ENCODE peak calls at places on chromosomes 12 and 14, in ten cellular contexts. One of them, this sample, is unnamed.

GRCh38 chr12:130146532-130146931 is 15.7 kb upstream of the FZD10 start:
- DNase-seq in suprapubic skin: no peak
- DNase-seq in AG04450: no peak
- DNase-seq in transverse colon: no peak
- DNase-seq in WERI-Rb-1: no peak
- DNase-seq in cardiac muscle cell: no peak
- DNase-seq in heart left ventricle: no peak
- DNase-seq in IMR-90: no peak
- DNase-seq in fibroblast of lung: no peak
- DNase-seq in sigmoid colon: no peak
- DNase-seq in this sample: no peak

GRCh38 chr12:65308001-65308400 is 29.5 kb downstream of the MSRB3 start:
- DNase-seq in suprapubic skin: no peak
- DNase-seq in AG04450: no peak
- DNase-seq in transverse colon: no peak
- DNase-seq in WERI-Rb-1: no peak
- DNase-seq in cardiac muscle cell: peak; percentile 9
- DNase-seq in heart left ventricle: no peak
- DNase-seq in IMR-90: peak; percentile 37
- DNase-seq in fibroblast of lung: no peak
- DNase-seq in sigmoid colon: no peak
- DNase-seq in this sample: no peak

GRCh38 chr12:20376984-20377383 is 8.6 kb downstream of the PDE3A start:
- DNase-seq in suprapubic skin: no peak
- DNase-seq in AG04450: no peak
- DNase-seq in transverse colon: no peak
- DNase-seq in WERI-Rb-1: no peak
- DNase-seq in cardiac muscle cell: peak; percentile 51
- DNase-seq in heart left ventricle: no peak
- DNase-seq in IMR-90: peak; percentile 30
- DNase-seq in fibroblast of lung: peak; percentile 37
- DNase-seq in sigmoid colon: no peak
- DNase-seq in this sample: no peak

GRCh38 chr12:39755475-39755874 is 135.9 kb upstream of the ABCD2 start:
- DNase-seq in suprapubic skin: no peak
- DNase-seq in AG04450: no peak
- DNase-seq in transverse colon: no peak
- DNase-seq in WERI-Rb-1: no peak
- DNase-seq in cardiac muscle cell: no peak
- DNase-seq in heart left ventricle: no peak
- DNase-seq in IMR-90: no peak
- DNase-seq in fibroblast of lung: no peak
- DNase-seq in sigmoid colon: no peak
- DNase-seq in this sample: no peak

GRCh38 chr12:29447285-29447975 is 50.1 kb downstream of the OVCH1 start:
- DNase-seq in suprapubic skin: no peak
- DNase-seq in AG04450: no peak
- DNase-seq in transverse colon: no peak
- DNase-seq in WERI-Rb-1: no peak
- DNase-seq in cardiac muscle cell: no peak
- DNase-seq in heart left ventricle: no peak
- DNase-seq in IMR-90: no peak
- DNase-seq in fibroblast of lung: no peak
- DNase-seq in sigmoid colon: no peak
- DNase-seq in this sample: no peak

GRCh38 chr12:98743362-98743953 is 98.4 kb downstream of the APAF1 start:
- DNase-seq in suprapubic skin: no peak
- DNase-seq in AG04450: no peak
- DNase-seq in transverse colon: no peak
- DNase-seq in WERI-Rb-1: peak; percentile 54
- DNase-seq in cardiac muscle cell: no peak
- DNase-seq in heart left ventricle: no peak
- DNase-seq in IMR-90: peak; percentile 22
- DNase-seq in fibroblast of lung: no peak
- DNase-seq in sigmoid colon: no peak
- DNase-seq in this sample: no peak

GRCh38 chr14:100975668-100976067 is 72.1 kb upstream of the RTL1 start:
- DNase-seq in suprapubic skin: no peak
- DNase-seq in AG04450: no peak
- DNase-seq in transverse colon: no peak
- DNase-seq in WERI-Rb-1: no peak
- DNase-seq in cardiac muscle cell: no peak
- DNase-seq in heart left ventricle: no peak
- DNase-seq in IMR-90: peak; percentile 49
- DNase-seq in fibroblast of lung: peak; percentile 68
- DNase-seq in sigmoid colon: no peak
- DNase-seq in this sample: no peak

GRCh38 chr14:52873096-52873495 is 77.8 kb downstream of the FERMT2 start:
- DNase-seq in suprapubic skin: no peak
- DNase-seq in AG04450: no peak
- DNase-seq in transverse colon: no peak
- DNase-seq in WERI-Rb-1: no peak
- DNase-seq in cardiac muscle cell: no peak
- DNase-seq in heart left ventricle: no peak
- DNase-seq in IMR-90: no peak
- DNase-seq in fibroblast of lung: no peak
- DNase-seq in sigmoid colon: no peak
- DNase-seq in this sample: no peak

GRCh38 chr14:52961060-52961639 is 10.3 kb upstream of the FERMT2 start:
- DNase-seq in suprapubic skin: peak; percentile 72
- DNase-seq in AG04450: peak; percentile 21
- DNase-seq in transverse colon: peak; percentile 50
- DNase-seq in WERI-Rb-1: peak; percentile 63
- DNase-seq in cardiac muscle cell: peak; percentile 79
- DNase-seq in heart left ventricle: peak; percentile 47
- DNase-seq in IMR-90: peak; percentile 68
- DNase-seq in fibroblast of lung: peak; percentile 55
- DNase-seq in sigmoid colon: peak; percentile 77
- DNase-seq in this sample: no peak

GRCh38 chr12:91577586-91578539 is 395.2 kb upstream of the DCN start:
- DNase-seq in suprapubic skin: no peak
- DNase-seq in AG04450: no peak
- DNase-seq in transverse colon: no peak
- DNase-seq in WERI-Rb-1: no peak
- DNase-seq in cardiac muscle cell: peak; percentile 55
- DNase-seq in heart left ventricle: no peak
- DNase-seq in IMR-90: peak; percentile 35
- DNase-seq in fibroblast of lung: peak; percentile 30
- DNase-seq in sigmoid colon: no peak
- DNase-seq in this sample: no peak

GRCh38 chr12:2924019-2924418 is 33.3 kb downstream of the TULP3 start:
- DNase-seq in suprapubic skin: no peak
- DNase-seq in AG04450: no peak
- DNase-seq in transverse colon: no peak
- DNase-seq in WERI-Rb-1: no peak
- DNase-seq in cardiac muscle cell: peak; percentile 37
- DNase-seq in heart left ventricle: no peak
- DNase-seq in IMR-90: peak; percentile 68
- DNase-seq in fibroblast of lung: peak; percentile 70
- DNase-seq in sigmoid colon: peak; percentile 25
- DNase-seq in this sample: no peak

GRCh38 chr14:21073921-21074320 is 3.8 kb downstream of the ARHGEF40 start:
- DNase-seq in suprapubic skin: no peak
- DNase-seq in AG04450: no peak
- DNase-seq in transverse colon: no peak
- DNase-seq in WERI-Rb-1: no peak
- DNase-seq in cardiac muscle cell: no peak
- DNase-seq in heart left ventricle: no peak
- DNase-seq in IMR-90: no peak
- DNase-seq in fibroblast of lung: no peak
- DNase-seq in sigmoid colon: no peak
- DNase-seq in this sample: no peak

GRCh38 chr12:114691196-114691595 is 7.2 kb upstream of the TBX3 start:
- DNase-seq in suprapubic skin: no peak
- DNase-seq in AG04450: no peak
- DNase-seq in transverse colon: no peak
- DNase-seq in WERI-Rb-1: no peak
- DNase-seq in cardiac muscle cell: no peak
- DNase-seq in heart left ventricle: no peak
- DNase-seq in IMR-90: no peak
- DNase-seq in fibroblast of lung: no peak
- DNase-seq in sigmoid colon: peak; percentile 50
- DNase-seq in this sample: no peak

GRCh38 chr12:90229771-90230170 is 521.1 kb upstream of the ATP2B1 start:
- DNase-seq in suprapubic skin: no peak
- DNase-seq in AG04450: no peak
- DNase-seq in transverse colon: no peak
- DNase-seq in WERI-Rb-1: no peak
- DNase-seq in cardiac muscle cell: peak; percentile 19
- DNase-seq in heart left ventricle: no peak
- DNase-seq in IMR-90: no peak
- DNase-seq in fibroblast of lung: peak; percentile 39
- DNase-seq in sigmoid colon: no peak
- DNase-seq in this sample: no peak

DNA sequence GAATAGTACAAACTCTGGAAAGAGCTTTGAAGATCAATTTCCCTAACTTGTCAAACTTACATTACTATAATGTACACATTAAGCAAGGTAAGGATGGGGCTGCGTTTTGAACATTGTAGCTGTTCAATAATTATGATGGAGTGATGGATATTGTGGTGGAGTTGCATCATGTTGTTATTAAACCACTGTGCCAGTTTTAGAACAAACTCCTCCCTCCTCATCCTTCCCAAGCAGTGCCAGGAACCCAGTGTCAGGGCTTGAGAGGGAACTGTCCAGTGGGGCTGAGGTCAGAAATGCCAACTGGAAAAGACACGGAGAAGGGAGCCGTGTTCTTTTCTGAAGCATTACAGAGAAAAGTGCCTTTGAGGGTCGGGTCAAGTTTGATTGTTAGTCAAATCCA is 31.9 kb upstream of the PAPOLA start:
- DNase-seq in suprapubic skin: no peak
- DNase-seq in AG04450: no peak
- DNase-seq in transverse colon: no peak
- DNase-seq in WERI-Rb-1: no peak
- DNase-seq in cardiac muscle cell: no peak
- DNase-seq in heart left ventricle: no peak
- DNase-seq in IMR-90: no peak
- DNase-seq in fibroblast of lung: no peak
- DNase-seq in sigmoid colon: no peak
- DNase-seq in this sample: no peak
- TF ChIP-seq CTCF in suprapubic skin: no peak
- TF ChIP-seq CTCF in AG04450: no peak
- TF ChIP-seq CTCF in transverse colon: no peak
- TF ChIP-seq CTCF in WERI-Rb-1: no peak
- TF ChIP-seq CTCF in cardiac muscle cell: no peak
- TF ChIP-seq CTCF in heart left ventricle: no peak
- TF ChIP-seq CTCF in IMR-90: no peak
- TF ChIP-seq CTCF in fibroblast of lung: no peak
- TF ChIP-seq CTCF in sigmoid colon: no peak
- TF ChIP-seq CTCF in this sample: no peak

GRCh38 chr14:99203801-99204200 is 68.2 kb downstream of the BCL11B start:
- DNase-seq in suprapubic skin: no peak
- DNase-seq in AG04450: no peak
- DNase-seq in transverse colon: no peak
- DNase-seq in WERI-Rb-1: no peak
- DNase-seq in cardiac muscle cell: no peak
- DNase-seq in heart left ventricle: no peak
- DNase-seq in IMR-90: no peak
- DNase-seq in fibroblast of lung: no peak
- DNase-seq in sigmoid colon: no peak
- DNase-seq in this sample: no peak

GRCh38 chr14:99200654-99201005 is 71.4 kb downstream of the BCL11B start:
- DNase-seq in suprapubic skin: no peak
- DNase-seq in AG04450: no peak
- DNase-seq in transverse colon: no peak
- DNase-seq in WERI-Rb-1: no peak
- DNase-seq in cardiac muscle cell: no peak
- DNase-seq in heart left ventricle: no peak
- DNase-seq in IMR-90: no peak
- DNase-seq in fibroblast of lung: no peak
- DNase-seq in sigmoid colon: no peak
- DNase-seq in this sample: no peak

GRCh38 chr14:99201351-99202073 is 70.5 kb downstream of the BCL11B start:
- DNase-seq in suprapubic skin: no peak
- DNase-seq in AG04450: no peak
- DNase-seq in transverse colon: no peak
- DNase-seq in WERI-Rb-1: no peak
- DNase-seq in cardiac muscle cell: no peak
- DNase-seq in heart left ventricle: no peak
- DNase-seq in IMR-90: no peak
- DNase-seq in fibroblast of lung: no peak
- DNase-seq in sigmoid colon: no peak
- DNase-seq in this sample: no peak

GRCh38 chr14:99203080-99203479 is 68.9 kb downstream of the BCL11B start:
- DNase-seq in suprapubic skin: no peak
- DNase-seq in AG04450: no peak
- DNase-seq in transverse colon: no peak
- DNase-seq in WERI-Rb-1: no peak
- DNase-seq in cardiac muscle cell: no peak
- DNase-seq in heart left ventricle: no peak
- DNase-seq in IMR-90: no peak
- DNase-seq in fibroblast of lung: no peak
- DNase-seq in sigmoid colon: no peak
- DNase-seq in this sample: no peak

DNA sequence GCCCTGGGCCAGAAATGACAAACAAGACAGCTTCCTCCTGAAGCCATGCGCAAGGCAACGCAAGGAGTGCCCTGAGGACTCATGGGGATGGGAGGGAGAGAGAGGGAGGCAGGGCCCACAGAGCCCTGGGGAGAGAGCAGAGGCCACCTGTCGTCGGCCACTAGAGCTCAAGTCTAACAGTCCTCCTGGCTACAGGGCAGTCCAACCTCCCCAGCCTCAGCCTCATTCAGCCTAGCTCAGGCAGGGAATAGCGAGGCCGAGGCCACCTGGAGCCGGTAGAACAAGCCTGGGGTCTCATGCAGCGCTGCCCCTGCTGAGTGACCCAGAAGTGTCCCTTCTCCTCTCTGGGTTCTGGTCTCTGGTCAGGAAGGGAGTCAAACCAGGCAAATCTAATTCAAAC is 69.5 kb downstream of the BCL11B start:
- DNase-seq in suprapubic skin: no peak
- DNase-seq in AG04450: no peak
- DNase-seq in transverse colon: no peak
- DNase-seq in WERI-Rb-1: no peak
- DNase-seq in cardiac muscle cell: no peak
- DNase-seq in heart left ventricle: no peak
- DNase-seq in IMR-90: no peak
- DNase-seq in fibroblast of lung: no peak
- DNase-seq in sigmoid colon: no peak
- DNase-seq in this sample: no peak
- H3K4me3 ChIP-seq in suprapubic skin: no peak overlapping the region
- H3K4me3 ChIP-seq in AG04450: no peak overlapping the region
- H3K4me3 ChIP-seq in transverse colon: no peak overlapping the region
- H3K4me3 ChIP-seq in WERI-Rb-1: no peak overlapping the region
- H3K4me3 ChIP-seq in cardiac muscle cell: no peak overlapping the region
- H3K4me3 ChIP-seq in heart left ventricle: no peak overlapping the region
- H3K4me3 ChIP-seq in IMR-90: no peak overlapping the region
- H3K4me3 ChIP-seq in fibroblast of lung: no peak overlapping the region
- H3K4me3 ChIP-seq in sigmoid colon: no peak overlapping the region
- H3K4me3 ChIP-seq in this sample: no peak overlapping the region

GRCh38 chr12:45434094-45434493 is 218.2 kb downstream of the ANO6 start:
- DNase-seq in suprapubic skin: no peak
- DNase-seq in AG04450: no peak
- DNase-seq in transverse colon: no peak
- DNase-seq in WERI-Rb-1: no peak
- DNase-seq in cardiac muscle cell: no peak
- DNase-seq in heart left ventricle: no peak
- DNase-seq in IMR-90: no peak
- DNase-seq in fibroblast of lung: no peak
- DNase-seq in sigmoid colon: no peak
- DNase-seq in this sample: no peak
- H3K27ac ChIP-seq in suprapubic skin: no peak overlapping the region
- H3K27ac ChIP-seq in AG04450: no peak overlapping the region
- H3K27ac ChIP-seq in transverse colon: no peak overlapping the region
- H3K27ac ChIP-seq in WERI-Rb-1: no peak overlapping the region
- H3K27ac ChIP-seq in cardiac muscle cell: no peak overlapping the region
- H3K27ac ChIP-seq in heart left ventricle: no peak overlapping the region
- H3K27ac ChIP-seq in IMR-90: no peak overlapping the region
- H3K27ac ChIP-seq in fibroblast of lung: no peak overlapping the region
- H3K27ac ChIP-seq in sigmoid colon: no peak overlapping the region
- H3K27ac ChIP-seq in this sample: no peak overlapping the region

GRCh38 chr12:107404981-107405380 is 280.6 kb upstream of the PWP1 start:
- DNase-seq in suprapubic skin: no peak
- DNase-seq in AG04450: no peak
- DNase-seq in transverse colon: peak; percentile 12
- DNase-seq in WERI-Rb-1: peak; percentile 67
- DNase-seq in cardiac muscle cell: peak; percentile 21
- DNase-seq in heart left ventricle: no peak
- DNase-seq in IMR-90: peak; percentile 36
- DNase-seq in fibroblast of lung: peak; percentile 44
- DNase-seq in sigmoid colon: no peak
- DNase-seq in this sample: no peak
- TF ChIP-seq CTCF in suprapubic skin: peak; percentile 16
- TF ChIP-seq CTCF in AG04450: peak; percentile 56
- TF ChIP-seq CTCF in transverse colon: peak; percentile 21
- TF ChIP-seq CTCF in WERI-Rb-1: peak; percentile 92
- TF ChIP-seq CTCF in cardiac muscle cell: peak; percentile 44
- TF ChIP-seq CTCF in heart left ventricle: no peak
- TF ChIP-seq CTCF in IMR-90: peak; percentile 70
- TF ChIP-seq CTCF in fibroblast of lung: peak; percentile 22
- TF ChIP-seq CTCF in sigmoid colon: no peak
- TF ChIP-seq CTCF in this sample: no peak